ENCODE peak calls at places on chromosomes 13 and 19, in four cellular contexts. M is HFF-Myc, N is body of pancreas, G is NCI-H2081. Y is an unnamed sample.

GRCh38 chr19:35066691-35067563 is 25.4 kb downstream of the HPN start:
- DNase-seq in M (peak; percentile 67), N (peak; percentile 87), G (peak; percentile 80), Y (peak; percentile 81)

GRCh38 chr19:32631381-32631780 is 43.6 kb downstream of the ANKRD27 start:
- DNase-seq in M (no peak), N (no peak), G (no peak), Y (no peak)

GRCh38 chr19:56091066-56091490 is 30.0 kb downstream of the ZNF787 start:
- DNase-seq in M (no peak), N (no peak), G (no peak), Y (peak; percentile 63)

GRCh38 chr13:25372275-25373081 is 704 bp downstream of the ATP8A2 start:
- DNase-seq in M (no peak), N (no peak), G (peak; percentile 31), Y (no peak)

GRCh38 chr13:90706631-90707030 is 640.9 kb upstream of the MIR17HG start:
- DNase-seq in M (no peak), N (no peak), G (no peak), Y (no peak)

GRCh38 chr19:49543032-49543431 is 15.2 kb downstream of the RCN3 start:
- DNase-seq in M (no peak), N (no peak), G (no peak), Y (no peak)

GRCh38 chr19:46288896-46289588 is 7.8 kb upstream of the HIF3A start:
- DNase-seq in M (peak; percentile 88), N (no peak), G (no peak), Y (peak; percentile 82)

GRCh38 chr13:50115695-50116094 is 100.5 kb downstream of the KCNRG start:
- DNase-seq in M (no peak), N (no peak), G (no peak), Y (no peak)

GRCh38 chr19:44401108-44401786 is at the start of gene ZNF285:
- DNase-seq in M (peak; percentile 92), N (peak; percentile 94), G (no peak), Y (peak; percentile 95)

GRCh38 chr13:80336335-80336734 is 4.6 kb downstream of the SPRY2 start:
- DNase-seq in M (no peak), N (no peak), G (no peak), Y (no peak)

GRCh38 chr13:29887030-29887557 is 36.7 kb upstream of the UBL3 start:
- DNase-seq in M (no peak), N (no peak), G (no peak), Y (no peak)

GRCh38 chr19:772730-773436 is 22.0 kb downstream of the MISP start:
- DNase-seq in M (no peak), N (no peak), G (no peak), Y (no peak)

GRCh38 chr19:33346665-33347064 is 26.8 kb upstream of the CEBPG start:
- DNase-seq in M (no peak), N (no peak), G (no peak), Y (no peak)

GRCh38 chr19:7292950-7293794 is 1.0 kb downstream of the INSR start:
- DNase-seq in M (no peak), N (peak; percentile 59), G (no peak), Y (peak; percentile 61)

GRCh38 chr13:114143806-114144605 is 11.6 kb upstream of the RASA3 start:
- DNase-seq in M (no peak), N (peak; percentile 55), G (no peak), Y (no peak)

GRCh38 chr19:17762505-17763229 is 11.4 kb downstream of the FCHO1 start:
- DNase-seq in M (no peak), N (no peak), G (no peak), Y (peak; percentile 56)